ENCODE peak calls at places on chromosomes 5 and 9, in ten cellular contexts. One of them, this sample, is unnamed.

GRCh38 chr5:80881726-80882125 is 78.4 kb upstream of the RASGRF2 start:
- DNase-seq in kidney epithelial cell: no peak
- DNase-seq in PC-3: no peak
- DNase-seq in HFF-Myc: no peak
- DNase-seq in lower leg skin: no peak
- DNase-seq in dorsolateral prefrontal cortex: no peak
- DNase-seq in retinal pigment epithelial cell: no peak
- DNase-seq in WERI-Rb-1: no peak
- DNase-seq in lower lobe of right lung: no peak
- DNase-seq in AG10803: no peak
- DNase-seq in this sample: no peak

GRCh38 chr5:80790698-80791097 is 135.9 kb upstream of the DHFR start:
- DNase-seq in kidney epithelial cell: no peak
- DNase-seq in PC-3: no peak
- DNase-seq in HFF-Myc: no peak
- DNase-seq in lower leg skin: no peak
- DNase-seq in dorsolateral prefrontal cortex: no peak
- DNase-seq in retinal pigment epithelial cell: no peak
- DNase-seq in WERI-Rb-1: no peak
- DNase-seq in lower lobe of right lung: no peak
- DNase-seq in AG10803: no peak
- DNase-seq in this sample: no peak

GRCh38 chr9:122342323-122343050 is 28.3 kb upstream of the PTGS1 start:
- DNase-seq in kidney epithelial cell: no peak
- DNase-seq in PC-3: no peak
- DNase-seq in HFF-Myc: no peak
- DNase-seq in lower leg skin: peak
- DNase-seq in dorsolateral prefrontal cortex: no peak
- DNase-seq in retinal pigment epithelial cell: no peak
- DNase-seq in WERI-Rb-1: no peak
- DNase-seq in lower lobe of right lung: no peak
- DNase-seq in AG10803: no peak
- DNase-seq in this sample: no peak

GRCh38 chr9:111179577-111179976 is 141.3 kb upstream of the LPAR1 start:
- DNase-seq in kidney epithelial cell: no peak
- DNase-seq in PC-3: no peak
- DNase-seq in HFF-Myc: peak
- DNase-seq in lower leg skin: peak
- DNase-seq in dorsolateral prefrontal cortex: no peak
- DNase-seq in retinal pigment epithelial cell: no peak
- DNase-seq in WERI-Rb-1: no peak
- DNase-seq in lower lobe of right lung: no peak
- DNase-seq in AG10803: no peak
- DNase-seq in this sample: no peak

GRCh38 chr9:18658764-18659705 is 185.1 kb downstream of the ADAMTSL1 start:
- DNase-seq in kidney epithelial cell: peak
- DNase-seq in PC-3: peak
- DNase-seq in HFF-Myc: no peak
- DNase-seq in lower leg skin: no peak
- DNase-seq in dorsolateral prefrontal cortex: no peak
- DNase-seq in retinal pigment epithelial cell: no peak
- DNase-seq in WERI-Rb-1: no peak
- DNase-seq in lower lobe of right lung: no peak
- DNase-seq in AG10803: peak
- DNase-seq in this sample: no peak

GRCh38 chr5:50667079-50667652 is 729 bp downstream of the PARP8 start:
- DNase-seq in kidney epithelial cell: no peak
- DNase-seq in PC-3: no peak
- DNase-seq in HFF-Myc: no peak
- DNase-seq in lower leg skin: peak
- DNase-seq in dorsolateral prefrontal cortex: no peak
- DNase-seq in retinal pigment epithelial cell: no peak
- DNase-seq in WERI-Rb-1: peak
- DNase-seq in lower lobe of right lung: peak
- DNase-seq in AG10803: peak
- DNase-seq in this sample: no peak

GRCh38 chr5:16965581-16965980 is 29.5 kb upstream of the MYO10 start:
- DNase-seq in kidney epithelial cell: no peak
- DNase-seq in PC-3: no peak
- DNase-seq in HFF-Myc: no peak
- DNase-seq in lower leg skin: no peak
- DNase-seq in dorsolateral prefrontal cortex: no peak
- DNase-seq in retinal pigment epithelial cell: no peak
- DNase-seq in WERI-Rb-1: no peak
- DNase-seq in lower lobe of right lung: no peak
- DNase-seq in AG10803: peak
- DNase-seq in this sample: no peak

GRCh38 chr5:172527559-172527958 is 73.2 kb upstream of the SH3PXD2B start:
- DNase-seq in kidney epithelial cell: no peak
- DNase-seq in PC-3: no peak
- DNase-seq in HFF-Myc: no peak
- DNase-seq in lower leg skin: no peak
- DNase-seq in dorsolateral prefrontal cortex: no peak
- DNase-seq in retinal pigment epithelial cell: no peak
- DNase-seq in WERI-Rb-1: no peak
- DNase-seq in lower lobe of right lung: no peak
- DNase-seq in AG10803: no peak
- DNase-seq in this sample: no peak

GRCh38 chr5:100901851-100902341 is 1.2 kb downstream of the ST8SIA4 start:
- DNase-seq in kidney epithelial cell: no peak
- DNase-seq in PC-3: peak
- DNase-seq in HFF-Myc: no peak
- DNase-seq in lower leg skin: no peak
- DNase-seq in dorsolateral prefrontal cortex: no peak
- DNase-seq in retinal pigment epithelial cell: no peak
- DNase-seq in WERI-Rb-1: no peak
- DNase-seq in lower lobe of right lung: peak
- DNase-seq in AG10803: no peak
- DNase-seq in this sample: no peak

GRCh38 chr5:157236423-157236822 is 29.5 kb upstream of the CYFIP2 start:
- DNase-seq in kidney epithelial cell: no peak
- DNase-seq in PC-3: no peak
- DNase-seq in HFF-Myc: no peak
- DNase-seq in lower leg skin: no peak
- DNase-seq in dorsolateral prefrontal cortex: no peak
- DNase-seq in retinal pigment epithelial cell: no peak
- DNase-seq in WERI-Rb-1: no peak
- DNase-seq in lower lobe of right lung: no peak
- DNase-seq in AG10803: peak
- DNase-seq in this sample: no peak

GRCh38 chr5:151811593-151812321 is 40.0 kb downstream of the G3BP1 start:
- DNase-seq in kidney epithelial cell: no peak
- DNase-seq in PC-3: no peak
- DNase-seq in HFF-Myc: no peak
- DNase-seq in lower leg skin: no peak
- DNase-seq in dorsolateral prefrontal cortex: no peak
- DNase-seq in retinal pigment epithelial cell: peak
- DNase-seq in WERI-Rb-1: no peak
- DNase-seq in lower lobe of right lung: no peak
- DNase-seq in AG10803: peak
- DNase-seq in this sample: no peak

GRCh38 chr9:107982735-107983134 is 493.2 kb upstream of the KLF4 start:
- DNase-seq in kidney epithelial cell: no peak
- DNase-seq in PC-3: no peak
- DNase-seq in HFF-Myc: no peak
- DNase-seq in lower leg skin: no peak
- DNase-seq in dorsolateral prefrontal cortex: no peak
- DNase-seq in retinal pigment epithelial cell: no peak
- DNase-seq in WERI-Rb-1: no peak
- DNase-seq in lower lobe of right lung: no peak
- DNase-seq in AG10803: no peak
- DNase-seq in this sample: no peak

GRCh38 chr5:41695920-41696582 is 174.2 kb downstream of the OXCT1 start:
- DNase-seq in kidney epithelial cell: no peak
- DNase-seq in PC-3: peak
- DNase-seq in HFF-Myc: no peak
- DNase-seq in lower leg skin: no peak
- DNase-seq in dorsolateral prefrontal cortex: no peak
- DNase-seq in retinal pigment epithelial cell: no peak
- DNase-seq in WERI-Rb-1: peak
- DNase-seq in lower lobe of right lung: no peak
- DNase-seq in AG10803: no peak
- DNase-seq in this sample: no peak
- TF ChIP-seq CTCF in kidney epithelial cell: peak
- TF ChIP-seq CTCF in PC-3: peak
- TF ChIP-seq CTCF in HFF-Myc: peak
- TF ChIP-seq CTCF in lower leg skin: no peak
- TF ChIP-seq CTCF in dorsolateral prefrontal cortex: no peak
- TF ChIP-seq CTCF in retinal pigment epithelial cell: peak
- TF ChIP-seq CTCF in WERI-Rb-1: peak
- TF ChIP-seq CTCF in lower lobe of right lung: peak
- TF ChIP-seq CTCF in AG10803: peak
- TF ChIP-seq CTCF in this sample: peak

GRCh38 chr5:160468576-160468975 is 46.9 kb downstream of the PTTG1 start:
- DNase-seq in kidney epithelial cell: no peak
- DNase-seq in PC-3: no peak
- DNase-seq in HFF-Myc: no peak
- DNase-seq in lower leg skin: no peak
- DNase-seq in dorsolateral prefrontal cortex: no peak
- DNase-seq in retinal pigment epithelial cell: no peak
- DNase-seq in WERI-Rb-1: no peak
- DNase-seq in lower lobe of right lung: no peak
- DNase-seq in AG10803: no peak
- DNase-seq in this sample: no peak
- H3K4me3 ChIP-seq in kidney epithelial cell: peak
- H3K4me3 ChIP-seq in PC-3: peak
- H3K4me3 ChIP-seq in HFF-Myc: peak
- H3K4me3 ChIP-seq in lower leg skin: no peak
- H3K4me3 ChIP-seq in dorsolateral prefrontal cortex: no peak
- H3K4me3 ChIP-seq in retinal pigment epithelial cell: no peak
- H3K4me3 ChIP-seq in WERI-Rb-1: no peak
- H3K4me3 ChIP-seq in lower lobe of right lung: peak
- H3K4me3 ChIP-seq in AG10803: no peak
- H3K4me3 ChIP-seq in this sample: no peak

GRCh38 chr9:1429328-1429727 is 379.2 kb downstream of the DMRT2 start:
- DNase-seq in kidney epithelial cell: peak
- DNase-seq in PC-3: peak
- DNase-seq in HFF-Myc: no peak
- DNase-seq in lower leg skin: no peak
- DNase-seq in dorsolateral prefrontal cortex: no peak
- DNase-seq in retinal pigment epithelial cell: no peak
- DNase-seq in WERI-Rb-1: peak
- DNase-seq in lower lobe of right lung: no peak
- DNase-seq in AG10803: peak
- DNase-seq in this sample: no peak

GRCh38 chr9:1434082-1434481 is 383.9 kb downstream of the DMRT2 start:
- DNase-seq in kidney epithelial cell: no peak
- DNase-seq in PC-3: peak
- DNase-seq in HFF-Myc: no peak
- DNase-seq in lower leg skin: no peak
- DNase-seq in dorsolateral prefrontal cortex: no peak
- DNase-seq in retinal pigment epithelial cell: no peak
- DNase-seq in WERI-Rb-1: no peak
- DNase-seq in lower lobe of right lung: no peak
- DNase-seq in AG10803: peak
- DNase-seq in this sample: no peak
- TF ChIP-seq CTCF in kidney epithelial cell: peak
- TF ChIP-seq CTCF in PC-3: peak
- TF ChIP-seq CTCF in HFF-Myc: no peak
- TF ChIP-seq CTCF in lower leg skin: no peak
- TF ChIP-seq CTCF in dorsolateral prefrontal cortex: no peak
- TF ChIP-seq CTCF in retinal pigment epithelial cell: peak
- TF ChIP-seq CTCF in WERI-Rb-1: peak
- TF ChIP-seq CTCF in lower lobe of right lung: peak
- TF ChIP-seq CTCF in AG10803: peak
- TF ChIP-seq CTCF in this sample: no peak

GRCh38 chr9:101738566-101739183 is at the start of gene GRIN3A:
- DNase-seq in kidney epithelial cell: no peak
- DNase-seq in PC-3: no peak
- DNase-seq in HFF-Myc: no peak
- DNase-seq in lower leg skin: no peak
- DNase-seq in dorsolateral prefrontal cortex: no peak
- DNase-seq in retinal pigment epithelial cell: no peak
- DNase-seq in WERI-Rb-1: peak
- DNase-seq in lower lobe of right lung: peak
- DNase-seq in AG10803: no peak
- DNase-seq in this sample: no peak

GRCh38 chr9:101737165-101737704 is 1.2 kb downstream of the GRIN3A start:
- DNase-seq in kidney epithelial cell: no peak
- DNase-seq in PC-3: no peak
- DNase-seq in HFF-Myc: no peak
- DNase-seq in lower leg skin: no peak
- DNase-seq in dorsolateral prefrontal cortex: no peak
- DNase-seq in retinal pigment epithelial cell: no peak
- DNase-seq in WERI-Rb-1: peak
- DNase-seq in lower lobe of right lung: peak
- DNase-seq in AG10803: no peak
- DNase-seq in this sample: no peak

GRCh38 chr9:101736723-101737122 is 1.7 kb downstream of the GRIN3A start:
- DNase-seq in kidney epithelial cell: no peak
- DNase-seq in PC-3: peak
- DNase-seq in HFF-Myc: no peak
- DNase-seq in lower leg skin: no peak
- DNase-seq in dorsolateral prefrontal cortex: no peak
- DNase-seq in retinal pigment epithelial cell: no peak
- DNase-seq in WERI-Rb-1: no peak
- DNase-seq in lower lobe of right lung: no peak
- DNase-seq in AG10803: no peak
- DNase-seq in this sample: no peak

GRCh38 chr9:101739311-101739710 is 864 bp upstream of the GRIN3A start:
- DNase-seq in kidney epithelial cell: no peak
- DNase-seq in PC-3: no peak
- DNase-seq in HFF-Myc: no peak
- DNase-seq in lower leg skin: no peak
- DNase-seq in dorsolateral prefrontal cortex: no peak
- DNase-seq in retinal pigment epithelial cell: no peak
- DNase-seq in WERI-Rb-1: no peak
- DNase-seq in lower lobe of right lung: no peak
- DNase-seq in AG10803: no peak
- DNase-seq in this sample: no peak

DNA sequence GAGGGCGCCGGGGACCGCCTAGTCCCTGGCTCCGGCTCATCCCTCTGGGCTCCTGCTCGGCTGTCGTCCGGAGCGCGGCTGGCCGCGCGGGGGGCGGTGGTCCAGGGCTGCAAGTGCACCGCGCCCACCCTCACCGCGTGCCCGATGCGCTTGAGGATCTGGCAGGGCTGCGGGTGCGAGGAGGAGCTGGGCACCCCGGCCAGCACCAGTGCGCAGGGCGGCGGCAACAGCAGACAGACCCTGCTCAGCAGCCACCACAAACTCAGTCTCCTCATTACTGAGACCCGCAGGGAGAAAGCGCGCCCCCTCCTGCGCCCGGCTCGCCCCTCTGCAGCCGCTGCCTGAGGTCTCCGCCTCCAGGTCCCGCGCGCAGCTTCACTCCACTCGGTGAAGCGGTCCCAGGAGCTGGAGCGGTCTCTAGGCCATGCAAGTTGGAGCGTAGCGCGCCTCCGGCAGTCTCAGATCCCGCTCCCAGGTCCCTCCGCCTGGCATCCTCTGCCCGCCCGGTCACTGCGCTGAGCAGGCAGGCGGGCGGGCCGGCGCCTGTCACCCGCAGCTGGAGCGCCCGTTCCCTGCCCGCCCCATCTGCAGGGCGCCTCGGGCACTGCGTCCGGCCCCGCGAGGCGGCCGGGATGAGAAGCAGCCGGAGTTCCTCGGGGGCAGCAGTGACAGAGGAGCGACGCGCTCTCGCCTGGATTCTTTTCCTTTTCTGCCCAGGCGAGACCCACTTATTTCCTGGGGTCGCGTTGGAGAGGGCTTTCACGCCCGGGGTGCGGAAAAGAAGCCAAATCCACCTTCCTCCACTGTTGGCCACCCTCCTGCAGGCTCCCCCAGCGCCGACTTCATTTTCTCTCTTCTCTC is 512 bp downstream of the GRIN3A start:
- DNase-seq in kidney epithelial cell: no peak
- DNase-seq in PC-3: no peak
- DNase-seq in HFF-Myc: no peak
- DNase-seq in lower leg skin: no peak
- DNase-seq in dorsolateral prefrontal cortex: no peak
- DNase-seq in retinal pigment epithelial cell: no peak
- DNase-seq in WERI-Rb-1: peak
- DNase-seq in lower lobe of right lung: peak
- DNase-seq in AG10803: no peak
- DNase-seq in this sample: no peak
- H3K4me3 ChIP-seq in kidney epithelial cell: no peak
- H3K4me3 ChIP-seq in PC-3: peak
- H3K4me3 ChIP-seq in HFF-Myc: no peak
- H3K4me3 ChIP-seq in lower leg skin: peak
- H3K4me3 ChIP-seq in dorsolateral prefrontal cortex: peak
- H3K4me3 ChIP-seq in retinal pigment epithelial cell: peak
- H3K4me3 ChIP-seq in WERI-Rb-1: peak
- H3K4me3 ChIP-seq in lower lobe of right lung: peak
- H3K4me3 ChIP-seq in AG10803: peak
- H3K4me3 ChIP-seq in this sample: no peak

This sample was measured in AG04449.